ENCODE peak calls at places on chromosome 18, in seven cellular contexts. Q, J, N, X, L, H and B are unnamed samples.

GRCh38 chr18:395481-396250 is 104.8 kb downstream of the COLEC12 start:
- DNase-seq in N (peak; percentile 33), Q (no peak), L (peak; percentile 81), H (no peak), J (peak; percentile 59), X (peak; percentile 26), B (no peak)

GRCh38 chr18:57301573-57302230 is 50.7 kb upstream of the ST8SIA3 start:
- DNase-seq in L (no peak), J (peak; percentile 24), N (no peak), H (no peak), X (no peak), Q (no peak), B (no peak)

GRCh38 chr18:10579079-10579867 is 53.4 kb downstream of the NAPG start:
- DNase-seq in J (no peak), H (no peak), L (peak; percentile 29), N (no peak), X (no peak), Q (no peak), B (no peak)

GRCh38 chr18:34977787-34978532 is 63.3 kb upstream of the MAPRE2 start:
- DNase-seq in H (peak; percentile 47), N (peak; percentile 65), X (peak; percentile 53), J (peak; percentile 71), Q (peak; percentile 65), L (peak; percentile 58), B (no peak)

GRCh38 chr18:36942264-36942663 is 113.3 kb downstream of the KIAA1328 start:
- DNase-seq in H (peak; percentile 17), N (no peak), L (peak; percentile 48), Q (no peak), J (no peak), X (peak; percentile 67), B (no peak)

GRCh38 chr18:49728542-49728941 is 84.8 kb downstream of the ACAA2 start:
- DNase-seq in H (peak; percentile 16), Q (peak; percentile 57), L (no peak), J (peak; percentile 39), X (peak; percentile 63), N (peak; percentile 34), B (no peak)

GRCh38 chr18:10057808-10058791 is 144.3 kb downstream of the VAPA start:
- DNase-seq in J (no peak), L (peak; percentile 81), X (no peak), N (no peak), H (no peak), Q (no peak), B (no peak)

GRCh38 chr18:46184296-46185080 is 80.3 kb downstream of the HAUS1 start:
- DNase-seq in J (no peak), X (no peak), Q (no peak), L (no peak), H (no peak), N (peak; percentile 15), B (no peak)

GRCh38 chr18:59961086-59961485 is 61.3 kb downstream of the PMAIP1 start:
- DNase-seq in L (no peak), X (no peak), H (peak; percentile 17), N (no peak), J (peak; percentile 73), Q (no peak), B (no peak)

GRCh38 chr18:54878057-54878661 is 49.9 kb downstream of the RAB27B start:
- DNase-seq in H (no peak), J (no peak), X (no peak), Q (no peak), N (no peak), L (peak; percentile 35), B (no peak)

GRCh38 chr18:62524443-62525200 is 1.8 kb downstream of the ZCCHC2 start:
- DNase-seq in H (peak; percentile 72), X (peak; percentile 13), J (peak; percentile 89), Q (peak; percentile 71), L (peak; percentile 73), N (peak; percentile 73), B (peak; percentile 57)

GRCh38 chr18:48675330-48675761 is 136.5 kb downstream of the CTIF start:
- DNase-seq in Q (peak; percentile 79), N (peak; percentile 89), L (peak; percentile 86), H (peak; percentile 58), X (peak; percentile 80), J (peak; percentile 70), B (peak; percentile 77)

GRCh38 chr18:12287684-12288405 is 20.2 kb upstream of the TUBB6 start:
- DNase-seq in L (peak; percentile 90), J (peak; percentile 36), N (peak; percentile 73), Q (no peak), H (no peak), X (no peak), B (peak; percentile 16)

GRCh38 chr18:72830109-72830508 is 37.7 kb downstream of the NETO1 start:
- DNase-seq in X (no peak), H (peak; percentile 41), N (no peak), Q (no peak), J (no peak), L (peak; percentile 5), B (peak; percentile 55)

GRCh38 chr18:63131106-63131943 is 188.2 kb downstream of the BCL2 start:
- DNase-seq in H (peak; percentile 53), X (peak; percentile 29), Q (peak; percentile 53), J (peak; percentile 39), L (peak; percentile 60), N (no peak), B (peak; percentile 12)

GRCh38 chr18:8439091-8439490 is 170.1 kb upstream of the RAB12 start:
- DNase-seq in H (no peak), N (no peak), L (no peak), X (no peak), J (no peak), Q (no peak), B (no peak)

GRCh38 chr18:3345452-3345851 is 83.5 kb downstream of the MYL12B start:
- DNase-seq in J (no peak), Q (no peak), H (no peak), L (no peak), X (no peak), N (no peak), B (no peak)

GRCh38 chr18:7754725-7755181 is 187.6 kb downstream of the PTPRM start:
- DNase-seq in Q (no peak), H (no peak), N (no peak), J (no peak), X (no peak), L (peak; percentile 74), B (no peak)

GRCh38 chr18:5890606-5891360 is 4.5 kb downstream of the TMEM200C start:
- DNase-seq in L (no peak), N (peak; percentile 34), H (peak; percentile 54), J (no peak), Q (peak; percentile 33), X (no peak), B (no peak)

GRCh38 chr18:13273800-13274199 is 55.2 kb downstream of the LDLRAD4 start:
- DNase-seq in Q (peak; percentile 44), L (no peak), J (no peak), X (no peak), H (no peak), N (no peak), B (no peak)

GRCh38 chr18:3599235-3599634 is 149.3 kb downstream of the TGIF1 start:
- DNase-seq in N (no peak), J (no peak), X (no peak), H (no peak), Q (no peak), L (no peak), B (no peak)

GRCh38 chr18:56433919-56434318 is 204.5 kb downstream of the TXNL1 start:
- DNase-seq in H (no peak), Q (no peak), N (no peak), X (no peak), J (no peak), L (no peak), B (no peak)

GRCh38 chr18:12015697-12016062 is 34.4 kb downstream of the IMPA2 start:
- DNase-seq in L (no peak), X (no peak), H (no peak), J (no peak), N (peak; percentile 86), Q (no peak), B (no peak)

GRCh38 chr18:9612215-9612830 is 2.0 kb downstream of the PPP4R1 start:
- DNase-seq in J (peak; percentile 32), Q (peak; percentile 21), N (peak; percentile 44), L (peak; percentile 66), H (peak; percentile 58), X (peak; percentile 27), B (peak; percentile 3)